ENCODE peak calls at places on chromosomes 16 and 17, in seven cellular contexts. C is ascending aorta, Y is HL-60, N is upper lobe of left lung, E is H9, G is OCI-LY7, B is colonic mucosa. K is an unnamed sample.

GRCh38 chr17:33204701-33205100 is 88.4 kb downstream of the ASIC2 start:
- DNase-seq in C (no peak), Y (no peak), N (no peak), E (no peak), G (no peak), B (no peak), K (no peak)

GRCh38 chr16:52929478-52929877 is 123.2 kb downstream of the CHD9NB start:
- DNase-seq in C (no peak), Y (no peak), N (no peak), E (no peak), G (no peak), B (no peak), K (no peak)

GRCh38 chr17:64109400-64109799 is 20.5 kb downstream of the ERN1 start:
- DNase-seq in C (no peak), Y (no peak), N (no peak), E (peak; percentile 21), G (no peak), B (no peak), K (no peak)

GRCh38 chr16:1530883-1531637 is 2.4 kb upstream of the TMEM204 start:
- DNase-seq in C (peak; percentile 80), Y (no peak), N (peak; percentile 47), E (no peak), G (no peak), B (no peak), K (no peak)

GRCh38 chr17:18033442-18034099 is 5.4 kb downstream of the ATPAF2 start:
- DNase-seq in C (peak; percentile 70), Y (peak; percentile 57), N (peak; percentile 55), E (peak; percentile 53), G (peak; percentile 87), B (peak; percentile 67), K (no peak)

GRCh38 chr17:63498621-63499195 is 21.8 kb downstream of the ACE start:
- DNase-seq in C (no peak), Y (no peak), N (no peak), E (no peak), G (no peak), B (no peak), K (no peak)

GRCh38 chr17:16491131-16491702 is 776 bp downstream of the LRRC75A start:
- DNase-seq in C (no peak), Y (no peak), N (no peak), E (peak; percentile 64), G (no peak), B (peak; percentile 50), K (no peak)

GRCh38 chr16:15653227-15653626 is 3.2 kb downstream of the NDE1 start:
- DNase-seq in C (peak; percentile 67), Y (no peak), N (no peak), E (no peak), G (no peak), B (no peak), K (no peak)

GRCh38 chr17:6510321-6511023 is 45.9 kb downstream of the PITPNM3 start:
- DNase-seq in C (no peak), Y (no peak), N (no peak), E (peak; percentile 31), G (no peak), B (no peak), K (no peak)

GRCh38 chr17:17494499-17495447 is 1.4 kb downstream of the RASD1 start:
- DNase-seq in C (peak; percentile 80), Y (no peak), N (peak; percentile 44), E (peak; percentile 82), G (no peak), B (peak; percentile 40), K (peak; percentile 20)

GRCh38 chr17:83026311-83026811 is 53.0 kb upstream of the METRNL start:
- DNase-seq in C (no peak), Y (no peak), N (peak; percentile 4), E (no peak), G (no peak), B (peak; percentile 14), K (no peak)

GRCh38 chr17:40018211-40019121 is 3.2 kb downstream of the CSF3 start:
- DNase-seq in C (no peak), Y (no peak), N (peak; percentile 43), E (peak; percentile 79), G (no peak), B (no peak), K (no peak)

GRCh38 chr17:75625813-75626486 is 7.3 kb upstream of the SMIM5 start:
- DNase-seq in C (no peak), Y (peak; percentile 16), N (no peak), E (peak; percentile 87), G (peak; percentile 73), B (no peak), K (no peak)

GRCh38 chr16:27852116-27852515 is 211.4 kb downstream of the GSG1L start:
- DNase-seq in C (peak; percentile 34), Y (no peak), N (no peak), E (no peak), G (no peak), B (no peak), K (no peak)

GRCh38 chr17:58317421-58318064 is 11.1 kb downstream of the TSPOAP1 start:
- DNase-seq in C (peak; percentile 65), Y (peak; percentile 79), N (peak; percentile 47), E (peak; percentile 83), G (peak; percentile 89), B (peak; percentile 64), K (no peak)

GRCh38 chr16:69240336-69240735 is 53.4 kb downstream of the SNTB2 start:
- DNase-seq in C (no peak), Y (no peak), N (no peak), E (no peak), G (no peak), B (no peak), K (no peak)

GRCh38 chr16:9787717-9788116 is 394.5 kb downstream of the GRIN2A start:
- DNase-seq in C (no peak), Y (no peak), N (no peak), E (no peak), G (no peak), B (no peak), K (no peak)

GRCh38 chr17:56679767-56680422 is 86.4 kb downstream of the NOG start:
- DNase-seq in C (no peak), Y (no peak), N (no peak), E (no peak), G (no peak), B (no peak), K (no peak)

GRCh38 chr16:69934044-69934443 is 17.1 kb upstream of the CLEC18A start:
- DNase-seq in C (no peak), Y (no peak), N (no peak), E (no peak), G (no peak), B (no peak), K (no peak)

GRCh38 chr17:81429813-81430510 is 34.7 kb downstream of the BAHCC1 start:
- DNase-seq in C (no peak), Y (peak; percentile 72), N (peak; percentile 51), E (no peak), G (no peak), B (no peak), K (peak; percentile 62)

GRCh38 chr17:58969156-58969555 is 137.5 kb downstream of the TRIM37 start:
- DNase-seq in C (no peak), Y (no peak), N (no peak), E (no peak), G (no peak), B (no peak), K (no peak)

GRCh38 chr16:88970539-88971065 is 6.4 kb downstream of the CBFA2T3 start:
- DNase-seq in C (no peak), Y (no peak), N (no peak), E (no peak), G (peak; percentile 46), B (no peak), K (no peak)
- H3K27ac ChIP-seq in C (no peak overlapping the region), Y (no peak overlapping the region), N (no peak overlapping the region), E (no peak overlapping the region), G (peak overlapping the region; percentile 92), B (no peak overlapping the region), K (no peak overlapping the region)

GRCh38 chr16:84833142-84833495 is 13.3 kb downstream of the CRISPLD2 start:
- DNase-seq in C (no peak), Y (peak; percentile 32), N (no peak), E (no peak), G (no peak), B (no peak), K (no peak)

GRCh38 chr16:84832488-84833141 is 12.8 kb downstream of the CRISPLD2 start:
- DNase-seq in C (peak; percentile 86), Y (peak; percentile 59), N (peak; percentile 52), E (no peak), G (no peak), B (peak; percentile 59), K (no peak)

GRCh38 chr16:84828322-84828721 is 8.5 kb downstream of the CRISPLD2 start:
- DNase-seq in C (no peak), Y (no peak), N (no peak), E (no peak), G (no peak), B (no peak), K (no peak)

GRCh38 chr16:84829168-84829965 is 9.6 kb downstream of the CRISPLD2 start:
- DNase-seq in C (no peak), Y (no peak), N (no peak), E (no peak), G (no peak), B (peak; percentile 46), K (no peak)

GRCh38 chr16:84830765-84831384 is 11.1 kb downstream of the CRISPLD2 start:
- DNase-seq in C (no peak), Y (no peak), N (no peak), E (no peak), G (no peak), B (no peak), K (no peak)
- H3K27ac ChIP-seq in C (no peak overlapping the region), Y (no peak overlapping the region), N (peak overlapping the region; percentile 80), E (no peak overlapping the region), G (no peak overlapping the region), B (peak overlapping the region; percentile 38), K (no peak overlapping the region)

GRCh38 chr17:4316648-4317047 is 49.8 kb downstream of the UBE2G1 start:
- DNase-seq in C (no peak), Y (no peak), N (no peak), E (no peak), G (no peak), B (no peak), K (no peak)

GRCh38 chr17:4314618-4315017 is 50.8 kb upstream of the ANKFY1 start:
- DNase-seq in C (no peak), Y (no peak), N (no peak), E (no peak), G (no peak), B (no peak), K (no peak)

GRCh38 chr17:4313482-4314114 is 49.8 kb upstream of the ANKFY1 start:
- DNase-seq in C (no peak), Y (no peak), N (no peak), E (no peak), G (no peak), B (no peak), K (no peak)

GRCh38 chr17:4317648-4318047 is 48.8 kb downstream of the UBE2G1 start:
- DNase-seq in C (no peak), Y (no peak), N (no peak), E (no peak), G (no peak), B (no peak), K (no peak)

GRCh38 chr17:4314179-4314578 is 50.4 kb upstream of the ANKFY1 start:
- DNase-seq in C (no peak), Y (no peak), N (no peak), E (no peak), G (no peak), B (no peak), K (no peak)
- H3K27ac ChIP-seq in C (no peak overlapping the region), Y (no peak overlapping the region), N (no peak overlapping the region), E (no peak overlapping the region), G (no peak overlapping the region), B (no peak overlapping the region), K (no peak overlapping the region)

DNA sequence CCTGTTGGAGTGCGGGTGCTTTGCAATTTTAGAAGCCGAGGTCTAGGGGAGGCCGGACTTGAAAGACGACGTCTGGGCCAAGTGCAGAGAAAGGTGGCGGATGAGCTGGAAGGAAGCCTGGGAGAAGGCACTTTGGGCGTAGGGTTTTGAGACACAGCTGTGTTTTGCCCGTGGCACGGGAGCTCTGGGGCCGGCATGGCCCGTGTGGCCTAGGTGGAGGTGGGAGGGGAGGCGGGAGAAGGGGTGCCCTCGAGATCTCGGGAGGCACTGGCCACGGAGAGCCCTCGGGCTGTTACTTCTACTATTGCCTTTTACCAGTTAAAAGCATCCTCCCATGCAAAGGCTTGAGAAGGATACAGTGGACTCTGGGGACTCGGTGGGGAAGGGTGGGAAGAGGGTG is 161.9 kb downstream of the FOXL1 start:
- DNase-seq in C (no peak), Y (no peak), N (no peak), E (no peak), G (no peak), B (no peak), K (no peak)
- H3K27ac ChIP-seq in C (peak overlapping the region; percentile 100), Y (no peak overlapping the region), N (no peak overlapping the region), E (no peak overlapping the region), G (no peak overlapping the region), B (no peak overlapping the region), K (no peak overlapping the region)